ENCODE peak calls at places on chromosomes 2 and 18, in nine cellular contexts. One of them, this sample, is unnamed.

GRCh38 chr18:61765097-61765496 is 127.7 kb downstream of the RNF152 start:
- DNase-seq in breast epithelium: no peak
- DNase-seq in MG63: no peak
- DNase-seq in left lung: no peak
- DNase-seq in GM23338: peak; percentile 11
- DNase-seq in cardiac muscle cell: peak; percentile 56
- DNase-seq in esophagus muscularis mucosa: no peak
- DNase-seq in brain microvascular endothelial cell: peak; percentile 48
- DNase-seq in lower lobe of right lung: no peak
- DNase-seq in this sample: no peak

GRCh38 chr2:239473211-239473805 is 72.5 kb upstream of the HDAC4 start:
- DNase-seq in brain microvascular endothelial cell: no peak
- DNase-seq in lower lobe of right lung: no peak
- DNase-seq in esophagus muscularis mucosa: no peak
- DNase-seq in cardiac muscle cell: no peak
- DNase-seq in MG63: no peak
- DNase-seq in breast epithelium: no peak
- DNase-seq in GM23338: no peak
- DNase-seq in left lung: peak; percentile 4
- DNase-seq in this sample: no peak

GRCh38 chr2:178241852-178242551 is 47.7 kb downstream of the OSBPL6 start:
- DNase-seq in cardiac muscle cell: no peak
- DNase-seq in esophagus muscularis mucosa: no peak
- DNase-seq in GM23338: peak; percentile 35
- DNase-seq in breast epithelium: peak; percentile 38
- DNase-seq in left lung: peak; percentile 36
- DNase-seq in lower lobe of right lung: no peak
- DNase-seq in brain microvascular endothelial cell: peak; percentile 82
- DNase-seq in MG63: peak; percentile 71
- DNase-seq in this sample: no peak

GRCh38 chr18:37507239-37507638 is 58.4 kb downstream of the CELF4 start:
- DNase-seq in cardiac muscle cell: no peak
- DNase-seq in brain microvascular endothelial cell: no peak
- DNase-seq in esophagus muscularis mucosa: no peak
- DNase-seq in lower lobe of right lung: no peak
- DNase-seq in left lung: no peak
- DNase-seq in breast epithelium: no peak
- DNase-seq in GM23338: no peak
- DNase-seq in MG63: no peak
- DNase-seq in this sample: no peak

GRCh38 chr2:50118951-50119702 is 912.8 kb downstream of the NRXN1 start:
- DNase-seq in esophagus muscularis mucosa: no peak
- DNase-seq in breast epithelium: no peak
- DNase-seq in GM23338: peak; percentile 77
- DNase-seq in brain microvascular endothelial cell: no peak
- DNase-seq in cardiac muscle cell: peak; percentile 5
- DNase-seq in left lung: no peak
- DNase-seq in MG63: no peak
- DNase-seq in lower lobe of right lung: no peak
- DNase-seq in this sample: no peak

GRCh38 chr2:149767516-149767974 is 180.0 kb upstream of the MMADHC start:
- DNase-seq in cardiac muscle cell: peak; percentile 2
- DNase-seq in left lung: no peak
- DNase-seq in brain microvascular endothelial cell: peak; percentile 72
- DNase-seq in esophagus muscularis mucosa: no peak
- DNase-seq in breast epithelium: no peak
- DNase-seq in GM23338: no peak
- DNase-seq in lower lobe of right lung: no peak
- DNase-seq in MG63: peak; percentile 43
- DNase-seq in this sample: no peak

GRCh38 chr2:1227289-1227900 is 185.9 kb upstream of the TPO start:
- DNase-seq in GM23338: no peak
- DNase-seq in cardiac muscle cell: no peak
- DNase-seq in MG63: no peak
- DNase-seq in esophagus muscularis mucosa: peak; percentile 80
- DNase-seq in brain microvascular endothelial cell: peak; percentile 18
- DNase-seq in breast epithelium: no peak
- DNase-seq in lower lobe of right lung: no peak
- DNase-seq in left lung: no peak
- DNase-seq in this sample: no peak

GRCh38 chr18:31243740-31244512 is 74.0 kb upstream of the DSG1 start:
- DNase-seq in lower lobe of right lung: no peak
- DNase-seq in brain microvascular endothelial cell: no peak
- DNase-seq in cardiac muscle cell: no peak
- DNase-seq in MG63: no peak
- DNase-seq in breast epithelium: no peak
- DNase-seq in esophagus muscularis mucosa: no peak
- DNase-seq in left lung: no peak
- DNase-seq in GM23338: no peak
- DNase-seq in this sample: no peak

GRCh38 chr2:138028538-138028937 is 64.3 kb downstream of the HNMT start:
- DNase-seq in left lung: no peak
- DNase-seq in breast epithelium: no peak
- DNase-seq in MG63: no peak
- DNase-seq in lower lobe of right lung: no peak
- DNase-seq in cardiac muscle cell: no peak
- DNase-seq in GM23338: no peak
- DNase-seq in esophagus muscularis mucosa: no peak
- DNase-seq in brain microvascular endothelial cell: no peak
- DNase-seq in this sample: peak; percentile 34

GRCh38 chr18:26655010-26655613 is 106.8 kb upstream of the KCTD1 start:
- DNase-seq in MG63: peak; percentile 3
- DNase-seq in cardiac muscle cell: no peak
- DNase-seq in breast epithelium: no peak
- DNase-seq in lower lobe of right lung: no peak
- DNase-seq in brain microvascular endothelial cell: no peak
- DNase-seq in GM23338: no peak
- DNase-seq in esophagus muscularis mucosa: no peak
- DNase-seq in left lung: no peak
- DNase-seq in this sample: no peak

GRCh38 chr18:26657618-26658581 is 109.5 kb upstream of the KCTD1 start:
- DNase-seq in brain microvascular endothelial cell: no peak
- DNase-seq in breast epithelium: no peak
- DNase-seq in lower lobe of right lung: no peak
- DNase-seq in esophagus muscularis mucosa: no peak
- DNase-seq in left lung: no peak
- DNase-seq in MG63: no peak
- DNase-seq in cardiac muscle cell: no peak
- DNase-seq in GM23338: no peak
- DNase-seq in this sample: no peak

GRCh38 chr18:26655614-26656400 is 107.5 kb upstream of the KCTD1 start:
- DNase-seq in GM23338: peak; percentile 86
- DNase-seq in esophagus muscularis mucosa: no peak
- DNase-seq in MG63: peak; percentile 48
- DNase-seq in breast epithelium: peak; percentile 40
- DNase-seq in cardiac muscle cell: peak; percentile 85
- DNase-seq in lower lobe of right lung: peak; percentile 73
- DNase-seq in brain microvascular endothelial cell: peak; percentile 11
- DNase-seq in left lung: peak; percentile 58
- DNase-seq in this sample: no peak

GRCh38 chr18:26656944-26657536 is 108.7 kb upstream of the KCTD1 start:
- DNase-seq in breast epithelium: peak; percentile 66
- DNase-seq in brain microvascular endothelial cell: peak; percentile 38
- DNase-seq in GM23338: peak; percentile 79
- DNase-seq in lower lobe of right lung: peak; percentile 86
- DNase-seq in MG63: peak; percentile 65
- DNase-seq in esophagus muscularis mucosa: no peak
- DNase-seq in cardiac muscle cell: peak; percentile 81
- DNase-seq in left lung: peak; percentile 79
- DNase-seq in this sample: peak; percentile 41

DNA sequence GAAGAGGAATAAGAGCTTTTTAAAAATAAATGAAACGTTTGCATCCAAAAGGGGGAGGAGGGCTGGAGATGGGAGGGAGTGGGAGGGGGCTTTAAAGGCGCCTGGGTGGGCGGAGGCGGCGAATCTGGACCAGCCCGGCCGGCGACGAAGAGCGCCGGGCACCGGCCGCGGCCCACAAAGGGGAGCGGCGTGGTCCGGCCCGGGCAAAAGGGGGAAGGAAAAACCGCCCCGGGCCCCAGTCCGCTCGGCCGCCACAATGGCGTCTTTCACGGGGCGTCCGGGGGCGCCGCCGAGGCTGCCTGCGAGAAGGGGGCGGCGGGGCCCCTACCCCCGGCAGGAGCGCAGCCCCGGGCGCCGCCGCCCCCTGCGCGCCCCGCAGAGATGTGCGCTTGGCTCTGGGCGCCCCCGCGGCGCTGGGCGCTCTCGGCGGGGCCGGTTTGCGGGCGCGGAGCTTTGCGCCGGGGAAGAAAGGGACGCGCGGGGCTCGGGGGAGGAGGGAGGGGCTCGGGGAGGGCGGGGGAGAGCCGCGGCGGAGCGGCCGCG is 108.1 kb upstream of the KCTD1 start:
- DNase-seq in MG63: no peak
- DNase-seq in lower lobe of right lung: peak; percentile 48
- DNase-seq in esophagus muscularis mucosa: no peak
- DNase-seq in GM23338: no peak
- DNase-seq in cardiac muscle cell: peak; percentile 42
- DNase-seq in breast epithelium: no peak
- DNase-seq in left lung: no peak
- DNase-seq in brain microvascular endothelial cell: no peak
- DNase-seq in this sample: no peak
- H3K4me3 ChIP-seq in MG63: peak overlapping the region; percentile 62
- H3K4me3 ChIP-seq in lower lobe of right lung: peak overlapping the region; percentile 68
- H3K4me3 ChIP-seq in esophagus muscularis mucosa: peak overlapping the region; percentile 85
- H3K4me3 ChIP-seq in GM23338: peak overlapping the region; percentile 65
- H3K4me3 ChIP-seq in cardiac muscle cell: peak overlapping the region; percentile 69
- H3K4me3 ChIP-seq in breast epithelium: peak overlapping the region; percentile 71
- H3K4me3 ChIP-seq in left lung: peak overlapping the region; percentile 52
- H3K4me3 ChIP-seq in brain microvascular endothelial cell: peak overlapping the region; percentile 65
- H3K4me3 ChIP-seq in this sample: peak overlapping the region; percentile 62

GRCh38 chr18:13387856-13388548 is 169.4 kb downstream of the LDLRAD4 start:
- DNase-seq in GM23338: no peak
- DNase-seq in left lung: no peak
- DNase-seq in brain microvascular endothelial cell: no peak
- DNase-seq in esophagus muscularis mucosa: no peak
- DNase-seq in cardiac muscle cell: no peak
- DNase-seq in breast epithelium: no peak
- DNase-seq in lower lobe of right lung: no peak
- DNase-seq in MG63: peak; percentile 76
- DNase-seq in this sample: no peak
- H3K27me3 ChIP-seq in GM23338: no peaks in the 10 kb centered on the region
- H3K27me3 ChIP-seq in left lung: no peaks in the 10 kb centered on the region
- H3K27me3 ChIP-seq in brain microvascular endothelial cell: no peaks in the 10 kb centered on the region
- H3K27me3 ChIP-seq in esophagus muscularis mucosa: no peaks in the 10 kb centered on the region
- H3K27me3 ChIP-seq in cardiac muscle cell: no peaks in the 10 kb centered on the region
- H3K27me3 ChIP-seq in breast epithelium: no peaks in the 10 kb centered on the region
- H3K27me3 ChIP-seq in lower lobe of right lung: no peaks in the 10 kb centered on the region
- H3K27me3 ChIP-seq in MG63: no peaks in the 10 kb centered on the region
- H3K27me3 ChIP-seq in this sample: peaks cover 2% of the 10 kb centered on the region

GRCh38 chr2:174341995-174342571 is 7.3 kb downstream of the SP9 start:
- DNase-seq in lower lobe of right lung: no peak
- DNase-seq in cardiac muscle cell: no peak
- DNase-seq in GM23338: peak; percentile 41
- DNase-seq in MG63: no peak
- DNase-seq in left lung: no peak
- DNase-seq in breast epithelium: no peak
- DNase-seq in esophagus muscularis mucosa: no peak
- DNase-seq in brain microvascular endothelial cell: no peak
- DNase-seq in this sample: no peak
- H3K4me3 ChIP-seq in lower lobe of right lung: no peak overlapping the region
- H3K4me3 ChIP-seq in cardiac muscle cell: peak overlapping the region; percentile 19
- H3K4me3 ChIP-seq in GM23338: peak overlapping the region; percentile 66
- H3K4me3 ChIP-seq in MG63: peak overlapping the region; percentile 22
- H3K4me3 ChIP-seq in left lung: no peak overlapping the region
- H3K4me3 ChIP-seq in breast epithelium: no peak overlapping the region
- H3K4me3 ChIP-seq in esophagus muscularis mucosa: peak overlapping the region; percentile 31
- H3K4me3 ChIP-seq in brain microvascular endothelial cell: no peak overlapping the region
- H3K4me3 ChIP-seq in this sample: peak overlapping the region; percentile 42

GRCh38 chr18:78925193-78925540 is 54.5 kb upstream of the SALL3 start:
- DNase-seq in cardiac muscle cell: no peak
- DNase-seq in breast epithelium: no peak
- DNase-seq in GM23338: no peak
- DNase-seq in lower lobe of right lung: no peak
- DNase-seq in left lung: no peak
- DNase-seq in brain microvascular endothelial cell: no peak
- DNase-seq in esophagus muscularis mucosa: no peak
- DNase-seq in MG63: no peak
- DNase-seq in this sample: no peak
- H3K27me3 ChIP-seq in cardiac muscle cell: no peaks in the 10 kb centered on the region
- H3K27me3 ChIP-seq in breast epithelium: peaks cover under 1% of the 10 kb centered on the region
- H3K27me3 ChIP-seq in GM23338: no peaks in the 10 kb centered on the region
- H3K27me3 ChIP-seq in lower lobe of right lung: no peaks in the 10 kb centered on the region
- H3K27me3 ChIP-seq in left lung: no peaks in the 10 kb centered on the region
- H3K27me3 ChIP-seq in brain microvascular endothelial cell: no peaks in the 10 kb centered on the region
- H3K27me3 ChIP-seq in esophagus muscularis mucosa: no peaks in the 10 kb centered on the region
- H3K27me3 ChIP-seq in MG63: no peaks in the 10 kb centered on the region
- H3K27me3 ChIP-seq in this sample: no peaks in the 10 kb centered on the region

GRCh38 chr2:9599430-9599829 is 31.4 kb downstream of the YWHAQ start:
- DNase-seq in MG63: no peak
- DNase-seq in brain microvascular endothelial cell: no peak
- DNase-seq in cardiac muscle cell: no peak
- DNase-seq in breast epithelium: no peak
- DNase-seq in left lung: no peak
- DNase-seq in lower lobe of right lung: no peak
- DNase-seq in GM23338: no peak
- DNase-seq in esophagus muscularis mucosa: no peak
- DNase-seq in this sample: no peak

GRCh38 chr2:9601397-9601796 is 29.4 kb downstream of the YWHAQ start:
- DNase-seq in breast epithelium: no peak
- DNase-seq in cardiac muscle cell: no peak
- DNase-seq in esophagus muscularis mucosa: no peak
- DNase-seq in GM23338: no peak
- DNase-seq in left lung: no peak
- DNase-seq in brain microvascular endothelial cell: no peak
- DNase-seq in MG63: no peak
- DNase-seq in lower lobe of right lung: no peak
- DNase-seq in this sample: no peak

GRCh38 chr2:9596621-9597311 is 34.0 kb downstream of the YWHAQ start:
- DNase-seq in lower lobe of right lung: no peak
- DNase-seq in left lung: no peak
- DNase-seq in MG63: no peak
- DNase-seq in brain microvascular endothelial cell: no peak
- DNase-seq in GM23338: no peak
- DNase-seq in breast epithelium: no peak
- DNase-seq in esophagus muscularis mucosa: no peak
- DNase-seq in cardiac muscle cell: no peak
- DNase-seq in this sample: peak; percentile 22

DNA sequence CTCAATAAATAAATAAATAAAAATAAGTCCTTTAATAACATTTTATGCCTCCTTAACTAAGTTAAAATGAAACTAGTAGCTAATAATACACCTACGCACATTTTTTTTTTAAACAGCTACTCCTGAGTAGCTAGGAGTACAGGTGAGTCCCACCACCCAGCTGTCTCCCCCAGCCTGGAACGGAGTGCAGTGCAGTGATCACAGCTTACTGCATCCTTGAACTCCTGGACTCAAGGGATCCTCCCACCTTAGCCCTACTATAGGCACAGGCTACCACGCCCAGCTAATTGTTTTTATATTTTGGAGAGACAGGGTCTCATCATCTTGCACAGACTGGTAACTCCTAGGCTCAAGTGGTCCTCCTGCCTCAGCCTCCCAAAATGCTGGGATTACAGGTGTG is 28.4 kb downstream of the YWHAQ start:
- DNase-seq in brain microvascular endothelial cell: no peak
- DNase-seq in esophagus muscularis mucosa: no peak
- DNase-seq in breast epithelium: no peak
- DNase-seq in GM23338: no peak
- DNase-seq in lower lobe of right lung: no peak
- DNase-seq in MG63: no peak
- DNase-seq in left lung: no peak
- DNase-seq in cardiac muscle cell: no peak
- DNase-seq in this sample: no peak
- H3K4me3 ChIP-seq in brain microvascular endothelial cell: no peak overlapping the region
- H3K4me3 ChIP-seq in esophagus muscularis mucosa: no peak overlapping the region
- H3K4me3 ChIP-seq in breast epithelium: no peak overlapping the region
- H3K4me3 ChIP-seq in GM23338: no peak overlapping the region
- H3K4me3 ChIP-seq in lower lobe of right lung: no peak overlapping the region
- H3K4me3 ChIP-seq in MG63: no peak overlapping the region
- H3K4me3 ChIP-seq in left lung: no peak overlapping the region
- H3K4me3 ChIP-seq in cardiac muscle cell: no peak overlapping the region
- H3K4me3 ChIP-seq in this sample: no peak overlapping the region

GRCh38 chr2:232483296-232483922 is 4.2 kb downstream of the ECEL1 start:
- DNase-seq in left lung: no peak
- DNase-seq in brain microvascular endothelial cell: no peak
- DNase-seq in lower lobe of right lung: peak; percentile 39
- DNase-seq in MG63: no peak
- DNase-seq in GM23338: no peak
- DNase-seq in cardiac muscle cell: no peak
- DNase-seq in esophagus muscularis mucosa: no peak
- DNase-seq in breast epithelium: no peak
- DNase-seq in this sample: no peak
- H3K27me3 ChIP-seq in left lung: peaks cover 40% of the 10 kb centered on the region
- H3K27me3 ChIP-seq in brain microvascular endothelial cell: peaks cover 54% of the 10 kb centered on the region
- H3K27me3 ChIP-seq in lower lobe of right lung: peaks cover 62% of the 10 kb centered on the region
- H3K27me3 ChIP-seq in MG63: peaks cover 20% of the 10 kb centered on the region
- H3K27me3 ChIP-seq in GM23338: peaks cover 50% of the 10 kb centered on the region
- H3K27me3 ChIP-seq in cardiac muscle cell: peaks cover 94% of the 10 kb centered on the region
- H3K27me3 ChIP-seq in esophagus muscularis mucosa: peaks cover 23% of the 10 kb centered on the region
- H3K27me3 ChIP-seq in breast epithelium: peaks cover 68% of the 10 kb centered on the region
- H3K27me3 ChIP-seq in this sample: no peaks in the 10 kb centered on the region

This sample was measured in GM06990.